ENCODE peak calls at places on chromosomes 4 and X, in nine cellular contexts. N is heart left ventricle; J is neural progenitor cell; P is tibial nerve; Q is cardiac muscle cell; Z is IMR-90; H is tibial artery; V is fibroblast of lung; M is naive thymus-derived CD4-positive, alpha-beta T cell. Y is an unnamed sample. For H3K4me1 and H3K27me3, the result is how much of the 10 kb centered on the place peaks cover.

GRCh38 chrX:7638053-7638452 is 204.9 kb upstream of the VCX start:
- DNase-seq in N (no peak), J (no peak), P (no peak), Q (no peak), Z (no peak), H (no peak), V (no peak), M (no peak), Y (no peak)

GRCh38 chrX:29143356-29143755 is 556.1 kb downstream of the IL1RAPL1 start:
- DNase-seq in N (no peak), J (no peak), P (no peak), Q (no peak), Z (peak), H (no peak), V (peak), M (no peak), Y (no peak)

GRCh38 chr4:182022899-182023298 is 220.3 kb upstream of the TENM3 start:
- DNase-seq in N (no peak), J (no peak), P (no peak), Q (no peak), Z (peak), H (no peak), V (peak), M (no peak), Y (no peak)

GRCh38 chr4:164779811-164780216 is 25.9 kb downstream of the SMIM31 start:
- DNase-seq in N (no peak), J (peak), P (no peak), Q (peak), Z (peak), H (no peak), V (peak), M (no peak), Y (no peak)

GRCh38 chrX:10110984-10111363 is 45.8 kb upstream of the CLCN4 start:
- DNase-seq in N (no peak), J (no peak), P (no peak), Q (no peak), Z (no peak), H (no peak), V (no peak), M (peak), Y (peak)

GRCh38 chr4:42588909-42589308 is 68.0 kb downstream of the ATP8A1 start:
- DNase-seq in N (no peak), J (no peak), P (no peak), Q (no peak), Z (no peak), H (no peak), V (no peak), M (no peak), Y (no peak)

GRCh38 chrX:117274943-117275342 is 812.2 kb upstream of the CT83 start:
- DNase-seq in N (no peak), J (no peak), P (no peak), Q (no peak), Z (no peak), H (no peak), V (no peak), M (no peak), Y (no peak)

GRCh38 chr4:4919926-4920325 is 60.5 kb downstream of the MSX1 start:
- DNase-seq in N (no peak), J (no peak), P (peak), Q (no peak), Z (no peak), H (peak), V (no peak), M (no peak), Y (no peak)

GRCh38 chr4:155972098-155972497 is 18.4 kb upstream of the CTSO start:
- DNase-seq in N (no peak), J (peak), P (no peak), Q (peak), Z (peak), H (peak), V (no peak), M (no peak), Y (no peak)

GRCh38 chr4:83964996-83965541 is 429.2 kb downstream of the GPAT3 start:
- DNase-seq in N (no peak), J (peak), P (no peak), Q (no peak), Z (peak), H (no peak), V (peak), M (no peak), Y (no peak)

GRCh38 chr4:89248879-89249281 is 58.7 kb downstream of the GPRIN3 start:
- DNase-seq in N (no peak), J (no peak), P (no peak), Q (no peak), Z (no peak), H (no peak), V (no peak), M (no peak), Y (no peak)

GRCh38 chrX:111040377-111041017 is 55.5 kb upstream of the PAK3 start:
- DNase-seq in N (no peak), J (no peak), P (no peak), Q (no peak), Z (peak), H (no peak), V (peak), M (no peak), Y (no peak)

GRCh38 chr4:169604131-169604900 is 8.1 kb downstream of the NEK1 start:
- DNase-seq in N (no peak), J (no peak), P (no peak), Q (no peak), Z (peak), H (peak), V (peak), M (no peak), Y (no peak)

GRCh38 chr4:123014038-123014437 is 91.6 kb upstream of the NUDT6 start:
- DNase-seq in N (no peak), J (no peak), P (no peak), Q (no peak), Z (no peak), H (no peak), V (peak), M (no peak), Y (no peak)

GRCh38 chrX:103356897-103357296 is 591 bp downstream of the TCEAL9 start:
- DNase-seq in N (peak), J (peak), P (no peak), Q (peak), Z (no peak), H (no peak), V (no peak), M (no peak), Y (no peak)

GRCh38 chr4:110128092-110128989 is 70.1 kb downstream of the ELOVL6 start:
- DNase-seq in N (no peak), J (no peak), P (no peak), Q (no peak), Z (no peak), H (no peak), V (no peak), M (no peak), Y (no peak)

GRCh38 chr4:19983072-19983471 is 268.6 kb upstream of the SLIT2 start:
- DNase-seq in N (no peak), J (no peak), P (no peak), Q (no peak), Z (peak), H (no peak), V (peak), M (no peak), Y (no peak)

GRCh38 chr4:177123811-177124210 is 185.9 kb upstream of the NEIL3 start:
- DNase-seq in N (no peak), J (no peak), P (no peak), Q (no peak), Z (no peak), H (no peak), V (no peak), M (no peak), Y (no peak)

GRCh38 chrX:84219551-84219950 is 31.6 kb upstream of the RPS6KA6 start:
- DNase-seq in N (no peak), J (no peak), P (no peak), Q (no peak), Z (no peak), H (no peak), V (peak), M (no peak), Y (no peak)

GRCh38 chr4:44985938-44986337 is 259.6 kb upstream of the GNPDA2 start:
- DNase-seq in N (no peak), J (no peak), P (no peak), Q (no peak), Z (no peak), H (no peak), V (no peak), M (no peak), Y (no peak)

GRCh38 chr4:120716346-120716745 is 206.2 kb downstream of the PRDM5 start:
- DNase-seq in N (no peak), J (no peak), P (no peak), Q (no peak), Z (no peak), H (no peak), V (no peak), M (no peak), Y (no peak)

GRCh38 chr4:2047781-2048581 is 11.1 kb upstream of the NAT8L start:
- DNase-seq in N (no peak), J (no peak), P (no peak), Q (no peak), Z (no peak), H (peak), V (no peak), M (no peak), Y (peak)

GRCh38 chrX:41634284-41634683 is 54.5 kb upstream of the GPR34 start:
- DNase-seq in N (no peak), J (no peak), P (no peak), Q (peak), Z (peak), H (peak), V (peak), M (no peak), Y (no peak)

GRCh38 chrX:22171287-22172060 is 101.2 kb upstream of the CBLL2 start:
- DNase-seq in N (no peak), J (peak), P (no peak), Q (no peak), Z (no peak), H (no peak), V (no peak), M (no peak), Y (no peak)

GRCh38 chr4:76641758-76642157 is 206.7 kb downstream of the SHROOM3 start:
- DNase-seq in N (no peak), J (no peak), P (no peak), Q (no peak), Z (no peak), H (no peak), V (no peak), M (no peak), Y (no peak)

GRCh38 chr4:48275247-48275646 is 5.6 kb upstream of the TEC start:
- DNase-seq in N (no peak), J (peak), P (no peak), Q (peak), Z (peak), H (no peak), V (no peak), M (no peak), Y (no peak)

GRCh38 chr4:150348079-150348478 is 233.9 kb upstream of the MAB21L2 start:
- DNase-seq in N (no peak), J (no peak), P (no peak), Q (no peak), Z (peak), H (no peak), V (peak), M (no peak), Y (no peak)

GRCh38 chr4:73452953-73453700 is 17.1 kb downstream of the AFP start:
- DNase-seq in N (no peak), J (peak), P (no peak), Q (peak), Z (no peak), H (no peak), V (peak), M (no peak), Y (no peak)

GRCh38 chrX:18036394-18036793 is 175.3 kb upstream of the RAI2 start:
- DNase-seq in N (no peak), J (no peak), P (no peak), Q (no peak), Z (no peak), H (no peak), V (no peak), M (no peak), Y (no peak)

GRCh38 chr4:47462799-47463234 is 685 bp downstream of the COMMD8 start:
- DNase-seq in N (no peak), J (no peak), P (no peak), Q (no peak), Z (peak), H (no peak), V (peak), M (no peak), Y (no peak)

GRCh38 chr4:75698162-75698962 is 25.2 kb upstream of the G3BP2 start:
- DNase-seq in N (no peak), J (no peak), P (no peak), Q (no peak), Z (no peak), H (no peak), V (no peak), M (no peak), Y (no peak)

GRCh38 chrX:350534-351321 is 32.1 kb upstream of the GTPBP6 start:
- DNase-seq in N (no peak), J (no peak), P (no peak), Q (no peak), Z (no peak), H (no peak), V (no peak), M (no peak), Y (no peak)

GRCh38 chrX:123291623-123292022 is 107.5 kb downstream of the GRIA3 start:
- DNase-seq in N (no peak), J (no peak), P (no peak), Q (no peak), Z (no peak), H (no peak), V (no peak), M (no peak), Y (no peak)

GRCh38 chr4:133124746-133125145 is 24.3 kb upstream of the PCDH10 start:
- DNase-seq in N (no peak), J (no peak), P (no peak), Q (no peak), Z (no peak), H (no peak), V (no peak), M (no peak), Y (no peak)

GRCh38 chr4:99946346-99947189 is at the start of gene DNAJB14:
- DNase-seq in N (peak), J (peak), P (peak), Q (peak), Z (peak), H (peak), V (peak), M (peak), Y (peak)

GRCh38 chr4:169268951-169269781 is 1.6 kb downstream of the SH3RF1 start:
- DNase-seq in N (no peak), J (peak), P (no peak), Q (no peak), Z (peak), H (no peak), V (peak), M (no peak), Y (no peak)

GRCh38 chr4:119268466-119268865 is 53.5 kb downstream of the FABP2 start:
- DNase-seq in N (no peak), J (no peak), P (no peak), Q (no peak), Z (no peak), H (no peak), V (no peak), M (no peak), Y (no peak)

DNA sequence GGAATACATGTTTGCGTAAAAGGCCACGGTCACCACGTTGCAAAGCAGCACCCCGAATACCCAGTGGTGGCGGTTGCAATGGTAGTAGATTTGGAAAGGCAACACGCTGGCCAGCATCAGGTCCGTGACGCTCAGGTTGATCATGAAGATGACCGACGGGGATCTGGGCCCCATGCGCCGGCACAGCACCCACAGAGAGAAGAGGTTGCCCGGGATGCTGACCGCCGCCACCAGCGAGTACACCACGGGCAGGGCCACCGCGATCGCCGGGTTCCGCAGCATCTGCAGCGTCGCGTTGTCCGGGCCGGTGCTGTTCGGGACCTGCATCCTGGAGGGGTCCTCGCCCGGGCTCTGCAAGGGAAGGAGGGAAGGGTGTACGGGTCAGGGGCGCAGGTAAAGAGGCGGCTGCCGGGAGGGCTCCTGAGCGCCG is 13.5 kb upstream of the ASMTL start:
- DNase-seq in N (peak), J (no peak), P (no peak), Q (no peak), Z (no peak), H (peak), V (no peak), M (peak), Y (no peak)
- H3K4me3 ChIP-seq in N (no peak), J (no peak), P (no peak), Q (no peak), Z (no peak), H (no peak), V (no peak), M (no peak), Y (no peak)

GRCh38 chrX:136260801-136261200 is 9.6 kb upstream of the MAP7D3 start:
- DNase-seq in N (no peak), J (no peak), P (no peak), Q (no peak), Z (peak), H (no peak), V (peak), M (no peak), Y (no peak)
- H3K4me1 ChIP-seq in N (under half), J (under half), P (under half), Q (under half), Z (under half), H (under half), V (under half), M (under half), Y (under half)

GRCh38 chrX:153526040-153526439 is 8.6 kb downstream of the ATP2B3 start:
- DNase-seq in N (no peak), J (no peak), P (no peak), Q (no peak), Z (no peak), H (no peak), V (no peak), M (no peak), Y (no peak)

GRCh38 chrX:153525451-153525850 is 8.0 kb downstream of the ATP2B3 start:
- DNase-seq in N (no peak), J (no peak), P (no peak), Q (no peak), Z (no peak), H (no peak), V (no peak), M (no peak), Y (no peak)

GRCh38 chrX:153522259-153522658 is 4.8 kb downstream of the ATP2B3 start:
- DNase-seq in N (no peak), J (no peak), P (no peak), Q (no peak), Z (no peak), H (no peak), V (no peak), M (no peak), Y (no peak)

GRCh38 chrX:153523269-153523668 is 5.8 kb downstream of the ATP2B3 start:
- DNase-seq in N (no peak), J (no peak), P (no peak), Q (no peak), Z (no peak), H (no peak), V (no peak), M (no peak), Y (no peak)

DNA sequence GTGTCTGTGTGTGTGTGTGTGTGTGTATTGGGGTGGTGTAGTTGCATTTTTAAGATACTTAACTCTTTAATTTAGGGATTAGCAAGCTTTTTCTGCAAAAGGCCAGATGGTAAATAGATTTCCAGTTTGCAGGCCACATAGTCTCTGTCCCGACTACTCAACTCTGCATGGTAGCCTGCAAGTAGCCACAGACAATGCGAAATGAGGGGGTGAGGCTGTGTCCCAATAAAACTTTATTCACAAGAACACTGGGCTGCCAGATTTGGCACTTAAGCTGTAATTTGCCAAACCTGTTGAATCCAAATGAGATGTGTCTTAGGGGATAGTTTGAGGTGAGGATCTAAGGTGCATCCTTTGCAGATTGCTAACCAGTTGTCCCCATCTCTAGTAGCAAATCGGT is 6.8 kb downstream of the ATP2B3 start:
- DNase-seq in N (no peak), J (no peak), P (no peak), Q (no peak), Z (no peak), H (no peak), V (no peak), M (no peak), Y (no peak)
- H3K27me3 ChIP-seq in N (under half), J (under half), P (half or more), Q (under half), Z (under half), H (under half), V (under half), M (under half), Y (under half)

DNA sequence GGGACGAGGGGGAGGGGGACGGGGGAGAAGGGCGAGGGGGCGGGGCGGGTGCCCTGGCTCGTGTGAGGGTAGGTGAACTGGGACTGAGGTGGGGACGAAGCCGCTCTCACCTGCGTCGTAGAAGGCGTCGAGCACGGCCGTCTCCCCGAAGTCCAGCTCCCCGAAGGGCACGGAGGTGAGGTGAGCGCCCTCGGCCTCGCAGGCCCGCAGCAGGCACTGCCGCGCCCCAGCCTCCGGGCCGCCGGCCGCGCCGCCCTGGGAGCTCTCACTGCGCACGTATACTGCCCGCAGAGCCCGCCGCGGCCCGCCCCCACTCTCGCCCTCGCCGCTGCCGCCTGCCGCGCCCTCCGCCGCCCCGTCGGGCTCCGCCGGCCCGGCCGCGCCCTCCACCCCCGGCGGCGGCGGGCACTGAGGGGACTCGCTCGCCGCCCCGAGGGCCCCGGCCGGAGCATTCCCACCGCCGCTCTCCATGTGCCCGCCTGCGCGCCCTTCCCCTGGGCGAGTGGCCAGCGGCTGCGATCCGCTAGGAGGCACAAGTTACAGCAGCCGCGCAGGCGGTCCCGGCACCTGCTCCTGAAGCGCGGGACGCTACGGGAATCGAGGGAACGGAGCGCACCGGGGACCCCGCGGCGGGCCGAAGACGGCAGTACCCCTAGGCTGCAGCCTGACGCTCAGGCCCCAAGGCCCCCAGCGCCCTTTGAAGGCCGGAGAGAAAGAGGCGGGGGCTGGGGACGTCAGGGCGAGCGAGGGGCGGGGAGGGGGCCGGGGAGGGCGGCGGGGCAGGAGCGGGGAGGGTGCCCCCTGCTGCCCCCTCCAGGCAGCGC is at the start of gene MAP3K15:
- DNase-seq in N (no peak), J (peak), P (no peak), Q (peak), Z (no peak), H (no peak), V (peak), M (peak), Y (no peak)
- H3K4me3 ChIP-seq in N (no peak), J (peak), P (peak), Q (peak), Z (no peak), H (peak), V (no peak), M (no peak), Y (no peak)

GRCh38 chr4:158825443-158826036 is 56.7 kb downstream of the FNIP2 start:
- DNase-seq in N (no peak), J (no peak), P (no peak), Q (no peak), Z (no peak), H (no peak), V (no peak), M (no peak), Y (no peak)

GRCh38 chr4:158824425-158825274 is 55.8 kb downstream of the FNIP2 start:
- DNase-seq in N (no peak), J (no peak), P (no peak), Q (peak), Z (peak), H (no peak), V (peak), M (no peak), Y (no peak)

GRCh38 chr4:158822348-158822747 is 53.5 kb downstream of the FNIP2 start:
- DNase-seq in N (no peak), J (no peak), P (no peak), Q (no peak), Z (no peak), H (no peak), V (no peak), M (no peak), Y (no peak)

GRCh38 chr4:158821228-158822009 is 52.6 kb downstream of the FNIP2 start:
- DNase-seq in N (no peak), J (no peak), P (no peak), Q (no peak), Z (peak), H (no peak), V (peak), M (no peak), Y (no peak)

GRCh38 chr4:158823461-158823873 is 54.6 kb downstream of the FNIP2 start:
- DNase-seq in N (no peak), J (no peak), P (no peak), Q (no peak), Z (peak), H (no peak), V (peak), M (no peak), Y (no peak)
- H3K4me1 ChIP-seq in N (half or more), J (under half), P (under half), Q (half or more), Z (under half), H (half or more), V (under half), M (under half), Y (under half)